ENCODE peak calls at places on chromosomes 11 and 22, in four cellular contexts. Q is HS-27A, C is IMR-90, Z is K562. G is an unnamed sample.

GRCh38 chr11:70243912-70244652 is 26.4 kb upstream of the PPFIA1 start:
- DNase-seq in Z (no peak), C (no peak), Q (peak; percentile 71), G (peak; percentile 85)

GRCh38 chr11:104997288-104997687 is 25.7 kb downstream of the CASP5 start:
- DNase-seq in Q (no peak), Z (no peak), C (no peak), G (peak; percentile 58)

GRCh38 chr11:35647535-35648092 is 15.0 kb upstream of the TRIM44 start:
- DNase-seq in Q (no peak), Z (peak; percentile 15), C (no peak), G (no peak)

GRCh38 chr11:105588001-105588400 is 21.9 kb upstream of the GRIA4 start:
- DNase-seq in Q (no peak), Z (no peak), C (peak; percentile 83), G (peak; percentile 22)

GRCh38 chr22:20639343-20639742 is 131.9 kb downstream of the MED15 start:
- DNase-seq in Z (no peak), C (no peak), Q (no peak), G (no peak)

GRCh38 chr11:61963016-61963281 is 4.5 kb downstream of the FTH1 start:
- DNase-seq in Z (peak; percentile 68), C (peak; percentile 54), Q (no peak), G (no peak)

GRCh38 chr11:18775492-18776292 is 15.9 kb downstream of the PTPN5 start:
- DNase-seq in Q (peak; percentile 15), C (peak; percentile 31), Z (peak; percentile 78), G (peak; percentile 46)

GRCh38 chr11:34427171-34427805 is 11.4 kb upstream of the CAT start:
- DNase-seq in C (peak; percentile 72), Z (peak; percentile 70), Q (peak; percentile 34), G (peak; percentile 20)

GRCh38 chr11:15602779-15603178 is 488.1 kb downstream of the INSC start:
- DNase-seq in C (no peak), Q (no peak), Z (no peak), G (no peak)

GRCh38 chr11:43504316-43504950 is 145.7 kb downstream of the TTC17 start:
- DNase-seq in Z (peak; percentile 26), Q (no peak), C (peak; percentile 13), G (no peak)

GRCh38 chr11:40132881-40133280 is 1326.6 kb downstream of the LRRC4C start:
- DNase-seq in Q (no peak), C (no peak), Z (no peak), G (no peak)